ENCODE peak calls at places on chromosomes 13 and 19, in four cellular contexts. Q, C, W and I are unnamed samples.
A peak's percentile ranks its signal among the peaks of the same experiment; 100 is the strongest.

GRCh38 chr13:100394005-100394695 is 194.4 kb downstream of the GGACT start:
- DNase-seq in W (no peak), C (peak; percentile 86), Q (no peak), I (peak; percentile 17)

GRCh38 chr19:5934779-5935472 is 20.9 kb downstream of the CAPS start:
- DNase-seq in W (no peak), C (no peak), Q (no peak), I (peak; percentile 91)

GRCh38 chr13:93680329-93680728 is 453.7 kb downstream of the GPC6 start:
- DNase-seq in C (no peak), Q (no peak), W (no peak), I (no peak)

GRCh38 chr13:37068962-37069361 is 9.5 kb upstream of the SUPT20H start:
- DNase-seq in Q (no peak), W (no peak), C (peak; percentile 0), I (peak; percentile 21)

GRCh38 chr19:40907968-40908735 is 26.1 kb upstream of the CYP2A7 start:
- DNase-seq in Q (no peak), C (no peak), W (peak; percentile 78), I (no peak)

GRCh38 chr19:16527971-16528521 is 14.2 kb downstream of the CHERP start:
- DNase-seq in W (peak; percentile 20), C (no peak), Q (no peak), I (peak; percentile 61)

GRCh38 chr13:28161370-28161769 is 23.0 kb downstream of the PAN3 start:
- DNase-seq in W (no peak), C (no peak), Q (peak; percentile 68), I (no peak)

GRCh38 chr19:32817252-32817912 is 52.2 kb downstream of the SLC7A9 start:
- DNase-seq in C (no peak), Q (peak; percentile 59), W (no peak), I (no peak)

GRCh38 chr13:28318418-28318995 is 176.4 kb downstream of the FLT1 start:
- DNase-seq in Q (no peak), C (no peak), W (no peak), I (no peak)

GRCh38 chr13:28499579-28499978 is 4.7 kb upstream of the FLT1 start:
- DNase-seq in C (no peak), W (no peak), Q (no peak), I (no peak)

GRCh38 chr13:112072531-112073244 is 5.7 kb downstream of the SOX1 start:
- DNase-seq in Q (no peak), W (no peak), C (no peak), I (no peak)

GRCh38 chr13:111893607-111894443 is 173.1 kb upstream of the SOX1 start:
- DNase-seq in Q (no peak), W (no peak), C (no peak), I (no peak)

GRCh38 chr13:32585625-32586021 is 629 bp upstream of the PDS5B start:
- DNase-seq in C (no peak), Q (no peak), W (no peak), I (no peak)

GRCh38 chr13:76292726-76293125 is 593.5 kb downstream of the KCTD12 start:
- DNase-seq in Q (no peak), C (no peak), W (no peak), I (no peak)

GRCh38 chr19:23273022-23273593 is 22.9 kb upstream of the ZNF724 start:
- DNase-seq in C (no peak), Q (no peak), W (no peak), I (peak; percentile 26)

GRCh38 chr19:51441410-51442390 is 16.6 kb downstream of the SIGLEC8 start:
- DNase-seq in W (peak; percentile 53), Q (no peak), C (no peak), I (no peak)

GRCh38 chr13:102089177-102089576 is 312.7 kb downstream of the FGF14 start:
- DNase-seq in C (no peak), Q (no peak), W (no peak), I (no peak)

GRCh38 chr13:91722267-91722884 is 324.0 kb downstream of the GPC5 start:
- DNase-seq in Q (no peak), W (peak; percentile 66), C (no peak), I (peak; percentile 36)

GRCh38 chr13:77429320-77430142 is 102.6 kb upstream of the MYCBP2 start:
- DNase-seq in Q (no peak), W (no peak), C (no peak), I (no peak)

GRCh38 chr13:46176756-46177155 is 5.2 kb downstream of the LCP1 start:
- DNase-seq in W (no peak), C (no peak), Q (no peak), I (no peak)
- H3K9ac ChIP-seq in W (no peak overlapping the region), C (no peak overlapping the region), Q (no peak overlapping the region), I (no peak overlapping the region)

GRCh38 chr13:25371608-25372274 is at the start of gene ATP8A2:
- DNase-seq in C (no peak), Q (no peak), W (peak; percentile 47), I (peak; percentile 82)
- TF ChIP-seq ELF1 in C (no peak), Q (no peak), W (no peak), I (no peak)

GRCh38 chr19:756232-756631 is 5.3 kb downstream of the MISP start:
- DNase-seq in Q (peak; percentile 82), C (peak; percentile 73), W (peak; percentile 72), I (peak; percentile 67)

GRCh38 chr19:754530-754929 is 3.6 kb downstream of the MISP start:
- DNase-seq in Q (no peak), C (no peak), W (no peak), I (no peak)

GRCh38 chr19:752652-753517 is 2.0 kb downstream of the MISP start:
- DNase-seq in C (peak; percentile 89), W (no peak), Q (peak; percentile 92), I (no peak)

GRCh38 chr19:756821-757688 is 6.1 kb downstream of the MISP start:
- DNase-seq in C (no peak), Q (no peak), W (no peak), I (no peak)

DNA sequence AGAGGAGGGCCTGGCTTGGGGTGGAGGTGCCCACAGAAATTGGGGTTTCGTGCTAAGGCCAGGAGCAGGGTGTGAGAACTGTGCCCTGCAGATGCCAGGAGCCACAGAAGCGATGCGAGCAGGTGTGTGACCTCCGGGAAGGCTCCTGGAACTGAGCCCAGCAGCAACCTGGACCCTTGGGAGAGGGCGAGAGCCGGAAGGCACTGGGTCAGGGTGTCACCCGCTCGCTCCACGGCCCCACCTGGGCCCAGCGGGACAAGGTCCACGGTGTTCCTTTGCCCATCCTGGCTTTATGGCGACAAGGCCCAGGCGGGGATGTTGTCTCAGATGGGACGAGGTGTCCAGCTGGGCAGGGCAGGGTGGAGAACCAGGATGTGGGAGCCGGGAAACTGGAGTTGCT is 4.2 kb downstream of the MISP start:
- DNase-seq in W (no peak), C (no peak), Q (no peak), I (no peak)
- H3K9ac ChIP-seq in W (no peak overlapping the region), C (no peak overlapping the region), Q (no peak overlapping the region), I (no peak overlapping the region)

GRCh38 chr19:14112809-14113385 is 4.7 kb downstream of the PRKACA start:
- DNase-seq in Q (peak; percentile 29), W (no peak), C (no peak), I (no peak)

GRCh38 chr19:14114439-14114838 is 3.1 kb downstream of the PRKACA start:
- DNase-seq in W (no peak), Q (no peak), C (no peak), I (no peak)

GRCh38 chr19:14112051-14112808 is 5.3 kb downstream of the PRKACA start:
- DNase-seq in W (no peak), Q (no peak), C (no peak), I (no peak)

GRCh38 chr19:14114854-14115253 is 2.7 kb downstream of the PRKACA start:
- DNase-seq in Q (no peak), C (no peak), W (peak; percentile 41), I (peak; percentile 60)

DNA sequence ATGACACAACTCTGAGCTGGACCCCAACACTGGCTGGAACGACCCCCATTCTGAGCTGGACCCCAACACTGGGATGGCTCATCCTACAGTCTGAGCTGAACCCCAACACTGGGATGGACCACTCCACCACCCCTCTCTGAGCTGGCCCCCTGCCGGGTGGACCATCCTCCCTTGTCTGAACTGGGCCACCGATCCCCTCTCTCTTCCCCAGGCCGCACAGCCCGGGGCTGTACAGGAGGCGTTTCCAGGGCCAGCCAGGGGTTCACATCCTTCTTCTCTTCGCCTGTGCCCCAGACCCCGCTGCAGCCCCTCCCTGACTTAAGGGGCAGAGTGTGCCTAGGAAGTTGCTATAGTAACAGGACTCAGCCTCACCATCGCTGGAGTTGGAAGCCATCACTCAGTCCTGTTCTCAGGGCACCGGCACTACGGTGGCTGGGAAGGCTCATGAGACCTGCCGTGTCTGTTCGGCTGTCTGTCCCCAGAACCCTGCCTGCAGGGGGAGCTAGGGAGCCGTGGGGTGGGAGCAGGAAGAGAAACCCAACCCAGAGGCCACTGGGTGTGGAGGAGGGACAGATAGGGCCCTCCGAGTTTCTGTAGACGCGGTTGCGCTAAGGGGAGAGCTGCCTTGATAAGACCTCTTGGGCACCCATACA is 3.7 kb downstream of the PRKACA start:
- DNase-seq in C (peak; percentile 87), W (peak; percentile 77), Q (no peak), I (no peak)
- TF ChIP-seq ELF1 in C (no peak), W (peak; percentile 34), Q (no peak), I (no peak)

GRCh38 chr13:97224544-97225324 is 2.6 kb downstream of the MBNL2 start:
- DNase-seq in Q (peak; percentile 66), C (no peak), W (peak; percentile 42), I (no peak)

GRCh38 chr13:97226788-97227627 is 4.9 kb downstream of the MBNL2 start:
- DNase-seq in W (no peak), Q (no peak), C (no peak), I (no peak)

GRCh38 chr13:97223711-97224461 is 1.8 kb downstream of the MBNL2 start:
- DNase-seq in W (peak; percentile 35), Q (peak; percentile 64), C (peak; percentile 43), I (no peak)

GRCh38 chr13:97226013-97226412 is 3.9 kb downstream of the MBNL2 start:
- DNase-seq in W (no peak), C (no peak), Q (no peak), I (no peak)

GRCh38 chr13:97225533-97225932 is 3.4 kb downstream of the MBNL2 start:
- DNase-seq in Q (no peak), C (no peak), W (no peak), I (no peak)
- H3K9ac ChIP-seq in Q (peak overlapping the region; percentile 86), C (no peak overlapping the region), W (peak overlapping the region; percentile 85), I (peak overlapping the region; percentile 98)

DNA sequence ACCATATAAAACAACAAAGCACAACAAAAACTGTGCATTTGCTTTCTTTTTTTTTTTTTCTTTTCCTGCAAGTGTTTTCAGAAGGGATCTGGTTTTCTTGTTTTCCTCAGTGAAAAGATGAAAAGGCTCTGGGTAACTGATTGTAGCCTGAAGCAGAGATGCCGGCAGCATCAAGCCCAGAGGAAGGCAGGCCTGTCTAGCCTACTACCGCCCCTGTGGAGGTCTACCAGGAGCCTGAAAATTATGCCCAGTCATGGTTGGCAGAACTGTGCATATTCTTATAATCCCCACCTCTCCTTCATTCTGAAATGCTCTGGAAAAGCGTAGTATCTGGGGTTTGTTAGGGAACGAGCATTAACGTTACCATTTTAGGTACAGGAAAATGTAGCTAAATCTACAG is 32.6 kb upstream of the MEDAG start:
- DNase-seq in C (no peak), W (no peak), Q (no peak), I (no peak)
- TF ChIP-seq ELF1 in C (no peak), W (no peak), Q (no peak), I (no peak)

GRCh38 chr19:2719232-2719735 is 1.9 kb downstream of the DIRAS1 start:
- DNase-seq in C (no peak), W (peak; percentile 38), Q (no peak), I (peak; percentile 32)
- H3K9ac ChIP-seq in C (no peak overlapping the region), W (no peak overlapping the region), Q (no peak overlapping the region), I (no peak overlapping the region)